ENCODE peak calls at places on chromosome 5, in four cellular contexts. N is mucosa of descending colon, H is HepG2, A is psoas muscle. K is an unnamed sample.

GRCh38 chr5:44275908-44276307 is 113.3 kb downstream of the FGF10 start:
- DNase-seq in N (no peak), H (no peak), A (no peak), K (no peak)

GRCh38 chr5:8686707-8687106 is 817.8 kb downstream of the MTRR start:
- DNase-seq in N (no peak), H (no peak), A (no peak), K (no peak)

GRCh38 chr5:9737265-9737664 is 107.1 kb upstream of the TAS2R1 start:
- DNase-seq in N (no peak), H (no peak), A (no peak), K (no peak)

GRCh38 chr5:137218471-137218870 is 280.7 kb downstream of the SPOCK1 start:
- DNase-seq in N (no peak), H (no peak), A (no peak), K (no peak)

GRCh38 chr5:115487750-115488149 is 56.8 kb downstream of the FEM1C start:
- DNase-seq in N (no peak), H (no peak), A (no peak), K (no peak)

GRCh38 chr5:170444969-170445505 is 55.9 kb upstream of the KCNMB1 start:
- DNase-seq in N (no peak), H (no peak), A (no peak), K (no peak)

GRCh38 chr5:149450199-149450598 is 71.1 kb upstream of the IL17B start:
- DNase-seq in N (peak; percentile 69), H (no peak), A (peak; percentile 77), K (no peak)

GRCh38 chr5:149438711-149439132 is 59.6 kb upstream of the IL17B start:
- DNase-seq in N (no peak), H (no peak), A (no peak), K (no peak)

GRCh38 chr5:76402251-76402879 is 720 bp upstream of the IQGAP2 start:
- DNase-seq in N (peak; percentile 82), H (peak; percentile 58), A (peak; percentile 21), K (peak; percentile 63)

GRCh38 chr5:151183451-151184245 is 26.1 kb upstream of the ANXA6 start:
- DNase-seq in N (no peak), H (no peak), A (no peak), K (no peak)

GRCh38 chr5:22541037-22541436 is 312.1 kb downstream of the CDH12 start:
- DNase-seq in N (no peak), H (no peak), A (no peak), K (no peak)

GRCh38 chr5:172497591-172498255 is 43.4 kb upstream of the SH3PXD2B start:
- DNase-seq in N (no peak), H (no peak), A (no peak), K (no peak)

GRCh38 chr5:145495171-145495570 is 340.0 kb downstream of the PRELID2 start:
- DNase-seq in N (no peak), H (no peak), A (no peak), K (no peak)

GRCh38 chr5:41465493-41466171 is 44.8 kb downstream of the PLCXD3 start:
- DNase-seq in N (no peak), H (no peak), A (no peak), K (no peak)

GRCh38 chr5:137822158-137822764 is 45.4 kb upstream of the MYOT start:
- DNase-seq in N (no peak), H (peak; percentile 53), A (peak; percentile 29), K (no peak)

GRCh38 chr5:38424237-38425080 is 132.0 kb downstream of the LIFR start:
- DNase-seq in N (no peak), H (no peak), A (no peak), K (no peak)

GRCh38 chr5:10528056-10528816 is 35.6 kb upstream of the ANKRD33B start:
- DNase-seq in N (no peak), H (no peak), A (no peak), K (no peak)

GRCh38 chr5:132765311-132766019 is 11.6 kb downstream of the SEPTIN8 start:
- DNase-seq in N (no peak), H (no peak), A (peak; percentile 53), K (no peak)

GRCh38 chr5:119255571-119256356 is 100.1 kb upstream of the TNFAIP8 start:
- DNase-seq in N (peak; percentile 84), H (peak; percentile 74), A (no peak), K (no peak)
- H3K9me3 ChIP-seq in N (peaks cover 7% of the 10 kb centered on the region), H (no peaks in the 10 kb centered on the region), A (peaks cover 7% of the 10 kb centered on the region), K (no peaks in the 10 kb centered on the region)

DNA sequence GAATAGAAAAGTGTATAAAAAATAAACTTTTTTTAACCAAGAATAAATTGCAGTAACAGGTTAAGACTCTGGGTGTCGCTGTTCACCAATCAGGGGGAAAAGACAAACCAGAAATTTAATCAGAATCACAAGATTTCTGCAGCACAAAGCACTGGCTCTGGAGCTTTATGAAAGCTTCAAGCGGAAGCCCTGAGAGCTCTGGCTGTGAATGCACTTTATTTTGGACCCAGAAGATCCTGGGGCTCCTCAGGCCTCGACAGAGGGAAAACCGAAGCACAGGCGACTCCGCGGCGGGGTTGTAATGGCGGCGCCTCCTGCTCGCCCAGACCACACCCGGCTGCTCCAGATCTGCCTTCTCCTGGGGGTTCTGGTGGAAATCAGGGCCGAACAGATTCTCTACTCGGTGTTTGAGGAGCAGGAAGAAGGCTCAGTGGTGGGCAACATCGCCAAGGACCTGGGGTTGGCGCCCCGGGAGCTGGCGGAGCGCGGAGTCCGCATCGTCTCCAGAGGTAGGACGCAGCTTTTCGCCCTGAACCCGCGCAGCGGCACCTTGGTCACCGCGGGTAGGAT is at the start of gene PCDHGA4:
- DNase-seq in N (no peak), H (no peak), A (no peak), K (no peak)
- H3K9me3 ChIP-seq in N (peaks cover 41% of the 10 kb centered on the region), H (peaks cover 18% of the 10 kb centered on the region), A (peaks cover 14% of the 10 kb centered on the region), K (peaks cover 4% of the 10 kb centered on the region)

GRCh38 chr5:179114756-179115155 is 54.6 kb downstream of the ZNF354C start:
- DNase-seq in N (no peak), H (no peak), A (no peak), K (no peak)

GRCh38 chr5:179115307-179115706 is 55.1 kb downstream of the ZNF354C start:
- DNase-seq in N (no peak), H (no peak), A (no peak), K (no peak)

GRCh38 chr5:179112469-179113142 is 52.4 kb downstream of the ZNF354C start:
- DNase-seq in N (no peak), H (no peak), A (no peak), K (no peak)

GRCh38 chr5:179113143-179113530 is 53.0 kb downstream of the ZNF354C start:
- DNase-seq in N (no peak), H (no peak), A (no peak), K (no peak)

DNA sequence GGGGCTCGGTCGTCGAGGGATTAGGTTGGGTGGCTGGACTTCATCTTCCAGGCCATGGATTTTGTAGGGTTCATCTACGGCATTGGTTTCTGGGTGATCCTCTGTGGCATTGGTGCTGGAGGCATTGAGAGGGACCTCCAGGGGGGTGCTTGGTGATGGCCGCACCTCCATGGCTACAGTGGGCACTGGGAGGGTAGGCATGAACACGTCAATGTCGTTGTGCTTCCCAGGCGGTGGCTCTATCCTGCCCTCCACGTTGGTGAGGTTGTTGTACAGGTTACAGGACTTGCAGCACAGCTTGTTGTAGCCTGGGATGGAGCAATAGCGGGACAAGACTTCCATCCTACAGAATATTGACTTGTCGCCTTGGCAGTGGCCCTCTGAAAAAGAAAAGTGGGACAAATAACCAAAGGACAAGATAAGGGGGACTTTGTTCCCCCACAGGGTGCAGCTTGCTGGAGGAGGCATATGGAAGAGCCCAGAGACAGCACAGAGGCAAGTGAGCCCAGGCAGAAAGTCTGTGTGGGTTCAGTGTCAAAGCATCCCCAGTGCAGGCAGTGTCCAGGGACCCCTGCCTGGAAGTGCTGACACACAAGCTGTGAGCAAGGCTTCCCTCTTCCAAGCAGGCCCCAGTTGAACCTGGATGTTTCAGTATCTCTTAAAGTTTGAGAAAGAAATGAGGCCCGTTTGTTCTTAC is 53.9 kb downstream of the ZNF354C start:
- DNase-seq in N (no peak), H (no peak), A (no peak), K (no peak)
- H3K9me3 ChIP-seq in N (peaks cover 46% of the 10 kb centered on the region), H (no peaks in the 10 kb centered on the region), A (peaks cover 35% of the 10 kb centered on the region), K (peaks cover 3% of the 10 kb centered on the region)

DNA sequence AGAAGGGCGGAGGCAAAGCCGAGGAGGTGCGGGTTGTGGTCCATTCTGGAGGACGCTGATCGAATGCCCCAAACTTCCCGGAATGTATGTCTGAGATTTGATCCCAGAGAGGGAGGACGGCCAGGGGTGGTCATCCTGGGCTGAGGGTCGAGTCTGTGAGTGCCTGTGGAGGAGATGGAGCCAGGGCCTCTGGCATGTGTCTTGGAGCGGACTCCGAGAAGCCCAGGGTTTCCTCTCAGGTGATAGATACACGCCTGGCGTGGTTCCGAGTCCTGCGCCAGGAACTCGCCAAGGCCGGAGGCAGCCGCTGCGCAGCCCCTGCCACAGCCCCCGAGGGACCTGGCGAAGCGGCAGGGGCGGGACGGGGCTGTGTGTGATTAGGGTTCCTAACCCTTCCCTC is 363 bp downstream of the ZNF454 start:
- DNase-seq in N (no peak), H (no peak), A (peak; percentile 18), K (no peak)
- H3K9me3 ChIP-seq in N (peaks cover 71% of the 10 kb centered on the region), H (peaks cover 97% of the 10 kb centered on the region), A (peaks cover 45% of the 10 kb centered on the region), K (peaks cover 19% of the 10 kb centered on the region)

GRCh38 chr5:56345352-56345751 is 112.2 kb upstream of the ANKRD55 start:
- DNase-seq in N (no peak), H (no peak), A (no peak), K (no peak)

GRCh38 chr5:56343988-56344387 is 110.9 kb upstream of the ANKRD55 start:
- DNase-seq in N (no peak), H (no peak), A (no peak), K (no peak)

GRCh38 chr5:56344594-56344993 is 111.5 kb upstream of the ANKRD55 start:
- DNase-seq in N (no peak), H (no peak), A (no peak), K (no peak)

GRCh38 chr5:56340196-56340980 is 107.3 kb upstream of the ANKRD55 start:
- DNase-seq in N (no peak), H (no peak), A (no peak), K (no peak)

DNA sequence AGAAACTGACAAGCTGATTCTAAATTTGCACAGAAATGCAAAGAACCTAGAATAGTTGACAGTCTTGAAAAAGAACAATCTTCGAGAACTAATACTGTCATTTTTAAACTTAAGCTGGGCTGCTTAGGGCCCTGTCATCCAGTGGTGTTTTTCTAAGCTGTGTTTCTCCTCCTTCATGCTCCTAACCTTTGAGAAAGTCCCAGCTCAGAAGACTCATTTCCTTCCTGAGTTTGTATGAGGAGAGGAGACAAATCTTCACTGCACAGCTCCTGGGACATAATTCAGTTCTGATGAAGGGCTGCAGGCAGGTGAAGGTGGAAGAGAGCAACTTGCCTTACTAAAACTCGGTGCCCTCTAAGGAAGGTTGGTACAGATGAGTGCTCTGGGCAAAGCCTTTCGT is 109.5 kb upstream of the ANKRD55 start:
- DNase-seq in N (no peak), H (no peak), A (no peak), K (no peak)
- H3K9me3 ChIP-seq in N (no peaks in the 10 kb centered on the region), H (peaks cover 4% of the 10 kb centered on the region), A (no peaks in the 10 kb centered on the region), K (no peaks in the 10 kb centered on the region)